ENCODE peak calls at places on chromosomes 5 and 9, in four cellular contexts. One of them, this sample, is unnamed.

GRCh38 chr9:2055203-2055658 is 40.1 kb downstream of the SMARCA2 start:
- DNase-seq in HCT116: no peak
- DNase-seq in prostate gland: no peak
- DNase-seq in stomach: no peak
- DNase-seq in this sample: no peak

GRCh38 chr5:93452255-93452654 is 128.8 kb downstream of the NR2F1-AS1 start:
- DNase-seq in HCT116: no peak
- DNase-seq in prostate gland: no peak
- DNase-seq in stomach: no peak
- DNase-seq in this sample: no peak

GRCh38 chr5:74233091-74233490 is 407.4 kb downstream of the ENC1 start:
- DNase-seq in HCT116: no peak
- DNase-seq in prostate gland: no peak
- DNase-seq in stomach: no peak
- DNase-seq in this sample: no peak

GRCh38 chr9:125425176-125425897 is 163.7 kb downstream of the GAPVD1 start:
- DNase-seq in HCT116: no peak
- DNase-seq in prostate gland: no peak
- DNase-seq in stomach: no peak
- DNase-seq in this sample: no peak

GRCh38 chr9:125418404-125418803 is 156.8 kb downstream of the GAPVD1 start:
- DNase-seq in HCT116: no peak
- DNase-seq in prostate gland: no peak
- DNase-seq in stomach: no peak
- DNase-seq in this sample: no peak

GRCh38 chr9:93198839-93199625 is 15.1 kb downstream of the WNK2 start:
- DNase-seq in HCT116: no peak
- DNase-seq in prostate gland: no peak
- DNase-seq in stomach: no peak
- DNase-seq in this sample: no peak

GRCh38 chr5:163205645-163206044 is 231.8 kb upstream of the CCNG1 start:
- DNase-seq in HCT116: no peak
- DNase-seq in prostate gland: no peak
- DNase-seq in stomach: no peak
- DNase-seq in this sample: no peak

GRCh38 chr9:106921341-106921899 is 58.5 kb downstream of the ZNF462 start:
- DNase-seq in HCT116: peak
- DNase-seq in prostate gland: no peak
- DNase-seq in stomach: no peak
- DNase-seq in this sample: no peak

GRCh38 chr5:148720257-148720656 is 65.9 kb upstream of the HTR4 start:
- DNase-seq in HCT116: no peak
- DNase-seq in prostate gland: no peak
- DNase-seq in stomach: no peak
- DNase-seq in this sample: no peak

GRCh38 chr5:78615697-78616096 is 32.9 kb downstream of the LHFPL2 start:
- DNase-seq in HCT116: peak
- DNase-seq in prostate gland: no peak
- DNase-seq in stomach: no peak
- DNase-seq in this sample: no peak

GRCh38 chr5:77086611-77087483 is at the start of gene ZBED3:
- DNase-seq in HCT116: peak
- DNase-seq in prostate gland: peak
- DNase-seq in stomach: peak
- DNase-seq in this sample: peak

GRCh38 chr9:114655689-114656088 is 1.9 kb downstream of the TEX53 start:
- DNase-seq in HCT116: no peak
- DNase-seq in prostate gland: no peak
- DNase-seq in stomach: no peak
- DNase-seq in this sample: no peak

GRCh38 chr5:137667341-137667740 is 68.5 kb downstream of the KLHL3 start:
- DNase-seq in HCT116: no peak
- DNase-seq in prostate gland: no peak
- DNase-seq in stomach: no peak
- DNase-seq in this sample: no peak

GRCh38 chr5:145689235-145689634 is 145.9 kb downstream of the PRELID2 start:
- DNase-seq in HCT116: no peak
- DNase-seq in prostate gland: no peak
- DNase-seq in stomach: no peak
- DNase-seq in this sample: no peak

GRCh38 chr9:129666575-129666974 is 1.1 kb downstream of the PRRX2 start:
- DNase-seq in HCT116: no peak
- DNase-seq in prostate gland: no peak
- DNase-seq in stomach: no peak
- DNase-seq in this sample: no peak

GRCh38 chr9:129667378-129667777 is 1.9 kb downstream of the PRRX2 start:
- DNase-seq in HCT116: no peak
- DNase-seq in prostate gland: no peak
- DNase-seq in stomach: no peak
- DNase-seq in this sample: no peak

GRCh38 chr9:129664664-129665007 is 811 bp upstream of the PRRX2 start:
- DNase-seq in HCT116: no peak
- DNase-seq in prostate gland: no peak
- DNase-seq in stomach: no peak
- DNase-seq in this sample: no peak

GRCh38 chr9:129665814-129666511 is 516 bp downstream of the PRRX2 start:
- DNase-seq in HCT116: no peak
- DNase-seq in prostate gland: no peak
- DNase-seq in stomach: no peak
- DNase-seq in this sample: no peak

GRCh38 chr9:129665008-129665771 is at the start of gene PRRX2:
- DNase-seq in HCT116: no peak
- DNase-seq in prostate gland: no peak
- DNase-seq in stomach: no peak
- DNase-seq in this sample: no peak
- TF ChIP-seq POLR2A in HCT116: no peak
- TF ChIP-seq POLR2A in prostate gland: no peak
- TF ChIP-seq POLR2A in stomach: no peak
- TF ChIP-seq POLR2A in this sample: no peak

GRCh38 chr9:89701221-89701798 is 96.5 kb downstream of the GADD45G start:
- DNase-seq in HCT116: no peak
- DNase-seq in prostate gland: no peak
- DNase-seq in stomach: no peak
- DNase-seq in this sample: no peak
- TF ChIP-seq POLR2A in HCT116: no peak
- TF ChIP-seq POLR2A in prostate gland: no peak
- TF ChIP-seq POLR2A in stomach: no peak
- TF ChIP-seq POLR2A in this sample: no peak

GRCh38 chr5:181186902-181187499 is 18.0 kb downstream of the TRIM7 start:
- DNase-seq in HCT116: no peak
- DNase-seq in prostate gland: no peak
- DNase-seq in stomach: no peak
- DNase-seq in this sample: no peak

GRCh38 chr5:181188700-181189362 is 16.2 kb downstream of the TRIM7 start:
- DNase-seq in HCT116: peak
- DNase-seq in prostate gland: peak
- DNase-seq in stomach: peak
- DNase-seq in this sample: no peak

GRCh38 chr5:181189363-181189961 is 15.5 kb downstream of the TRIM7 start:
- DNase-seq in HCT116: no peak
- DNase-seq in prostate gland: no peak
- DNase-seq in stomach: no peak
- DNase-seq in this sample: no peak

GRCh38 chr5:181186022-181186421 is 19.0 kb downstream of the TRIM7 start:
- DNase-seq in HCT116: no peak
- DNase-seq in prostate gland: no peak
- DNase-seq in stomach: no peak
- DNase-seq in this sample: no peak

GRCh38 chr5:181187500-181188213 is 17.3 kb downstream of the TRIM7 start:
- DNase-seq in HCT116: peak
- DNase-seq in prostate gland: peak
- DNase-seq in stomach: peak
- DNase-seq in this sample: peak
- TF ChIP-seq POLR2A in HCT116: no peak
- TF ChIP-seq POLR2A in prostate gland: peak
- TF ChIP-seq POLR2A in stomach: no peak
- TF ChIP-seq POLR2A in this sample: no peak

GRCh38 chr5:142611154-142611553 is 74.7 kb downstream of the FGF1 start:
- DNase-seq in HCT116: peak
- DNase-seq in prostate gland: peak
- DNase-seq in stomach: peak
- DNase-seq in this sample: peak
- TF ChIP-seq POLR2A in HCT116: no peak
- TF ChIP-seq POLR2A in prostate gland: no peak
- TF ChIP-seq POLR2A in stomach: no peak
- TF ChIP-seq POLR2A in this sample: no peak